ENCODE peak calls at places on chromosomes 13 and 19, in seven cellular contexts. U is activated T-cell treated with anti-CD3 and anti-CD28 coated beads, Interleukin-2, amount 50 U/mL, for 72 hours; J is NCI-H1930; O is omental fat pad; E is T-helper 1 cell; W is posterior vena cava; I is HFFc6. M is an unnamed sample.

GRCh38 chr13:78660130-78660857 is 1.3 kb upstream of the OBI1 start:
- DNase-seq in U (peak; percentile 9), O (no peak), E (peak; percentile 1), J (no peak), W (no peak), I (peak; percentile 3), M (no peak)

GRCh38 chr13:105737688-105738087 is 797.8 kb downstream of the EFNB2 start:
- DNase-seq in U (no peak), J (no peak), W (no peak), E (no peak), O (no peak), I (no peak), M (no peak)

GRCh38 chr13:43433691-43434121 is 353.1 kb downstream of the ENOX1 start:
- DNase-seq in J (no peak), W (no peak), E (no peak), O (no peak), U (no peak), I (peak; percentile 7), M (no peak)

GRCh38 chr13:26168276-26168814 is 53.8 kb downstream of the RNF6 start:
- DNase-seq in J (no peak), I (peak; percentile 86), W (no peak), E (no peak), O (no peak), U (no peak), M (no peak)

GRCh38 chr13:72313546-72313945 is 413.9 kb downstream of the MZT1 start:
- DNase-seq in U (no peak), I (no peak), O (no peak), E (no peak), J (no peak), W (no peak), M (no peak)

GRCh38 chr13:31929031-31929770 is 102.4 kb upstream of the FRY start:
- DNase-seq in U (no peak), J (no peak), I (no peak), E (no peak), O (no peak), W (no peak), M (no peak)

GRCh38 chr19:43799502-43800142 is 2.6 kb downstream of the LYPD5 start:
- DNase-seq in E (no peak), O (no peak), I (no peak), W (no peak), J (no peak), U (no peak), M (no peak)

GRCh38 chr19:32570081-32570785 is 10.8 kb upstream of the PDCD5 start:
- DNase-seq in O (no peak), I (peak; percentile 59), E (peak; percentile 47), U (peak; percentile 54), W (no peak), J (peak; percentile 58), M (no peak)

GRCh38 chr13:93422980-93423554 is 196.5 kb downstream of the GPC6 start:
- DNase-seq in W (no peak), J (no peak), I (no peak), O (no peak), U (no peak), E (no peak), M (no peak)

GRCh38 chr19:47832723-47833122 is 11.0 kb downstream of the CRX start:
- DNase-seq in U (no peak), E (no peak), W (no peak), O (no peak), I (no peak), J (no peak), M (no peak)

GRCh38 chr19:45099465-45100201 is 6.7 kb downstream of the PPP1R37 start:
- DNase-seq in W (no peak), U (no peak), O (no peak), I (no peak), E (no peak), J (no peak), M (no peak)

GRCh38 chr13:74217816-74218215 is 83.6 kb upstream of the KLF12 start:
- DNase-seq in O (no peak), E (no peak), J (no peak), U (no peak), W (no peak), I (peak; percentile 82), M (no peak)

GRCh38 chr13:20431080-20431479 is 94.6 kb downstream of the CRYL1 start:
- DNase-seq in J (no peak), U (no peak), E (no peak), W (no peak), I (no peak), O (no peak), M (no peak)

GRCh38 chr19:45574526-45574925 is 10.1 kb downstream of the OPA3 start:
- DNase-seq in I (no peak), O (no peak), E (no peak), J (no peak), U (no peak), W (no peak), M (no peak)

GRCh38 chr19:54231077-54231931 is 8.5 kb upstream of the LILRB3 start:
- DNase-seq in E (peak; percentile 81), O (peak; percentile 79), U (peak; percentile 88), J (peak; percentile 74), W (peak; percentile 97), I (peak; percentile 64), M (peak; percentile 95)

GRCh38 chr13:59012731-59013130 is 1151.0 kb downstream of the DIAPH3 start:
- DNase-seq in J (no peak), E (no peak), I (no peak), U (no peak), O (no peak), W (no peak), M (no peak)

GRCh38 chr13:24606486-24607170 is 73.6 kb upstream of the ATP12A start:
- DNase-seq in J (no peak), W (no peak), I (no peak), U (no peak), E (no peak), O (no peak), M (no peak)

GRCh38 chr13:74920945-74921725 is 560.8 kb downstream of the TBC1D4 start:
- DNase-seq in I (peak; percentile 9), E (no peak), J (no peak), W (no peak), O (no peak), U (no peak), M (no peak)

M was measured in esophagus muscularis mucosa.